ENCODE peak calls at places on chromosomes 13 and 19, in four cellular contexts. K is stimulated activated CD4-positive, alpha-beta T cell treated with anti-CD3 and anti-CD28 coated beads, Interleukin-4, amount 100 ng/mL, for 1 hour; Y is right cardiac atrium; H is aorta. T is an unnamed sample.

GRCh38 chr19:56617531-56617930 is 22.4 kb downstream of the ZNF71 start:
- DNase-seq in Y (no peak), K (no peak), H (no peak), T (no peak)

GRCh38 chr13:51849145-51850101 is 4.4 kb upstream of the TMEM272 start:
- DNase-seq in Y (peak), H (no peak), K (peak), T (peak)

GRCh38 chr13:29513002-29513980 is 82.2 kb downstream of the SLC7A1 start:
- DNase-seq in Y (no peak), H (no peak), K (no peak), T (no peak)

GRCh38 chr13:61247149-61247936 is 168.3 kb downstream of the PCDH20 start:
- DNase-seq in Y (peak), K (no peak), H (no peak), T (no peak)

GRCh38 chr19:15181394-15181793 is 19.4 kb downstream of the NOTCH3 start:
- DNase-seq in H (peak), K (no peak), Y (peak), T (no peak)

GRCh38 chr13:85575110-85575509 is 224.1 kb downstream of the SLITRK6 start:
- DNase-seq in Y (no peak), K (no peak), H (no peak), T (no peak)

GRCh38 chr19:50703915-50704548 is 15.6 kb downstream of the SHANK1 start:
- DNase-seq in Y (no peak), K (no peak), H (no peak), T (no peak)

GRCh38 chr19:35264281-35265125 is 4.3 kb upstream of the USF2 start:
- DNase-seq in K (no peak), H (peak), Y (peak), T (no peak)

GRCh38 chr19:46727757-46728156 is 10.8 kb upstream of the PRKD2 start:
- DNase-seq in K (no peak), Y (peak), H (no peak), T (no peak)

GRCh38 chr13:105184221-105184620 is 1351.2 kb downstream of the EFNB2 start:
- DNase-seq in H (no peak), Y (no peak), K (no peak), T (no peak)

GRCh38 chr13:37640499-37640898 is 41.9 kb upstream of the POSTN start:
- DNase-seq in H (no peak), Y (no peak), K (no peak), T (no peak)

GRCh38 chr13:30052127-30052526 is 201.7 kb upstream of the UBL3 start:
- DNase-seq in Y (no peak), H (no peak), K (no peak), T (no peak)

GRCh38 chr19:47651691-47652090 is 42.8 kb downstream of the BICRA start:
- DNase-seq in H (no peak), Y (no peak), K (no peak), T (no peak)

GRCh38 chr19:17136026-17136425 is 60.4 kb downstream of the MYO9B start:
- DNase-seq in Y (no peak), K (no peak), H (no peak), T (no peak)

GRCh38 chr13:37208052-37208451 is 102.6 kb upstream of the CSNK1A1L start:
- DNase-seq in K (no peak), Y (no peak), H (no peak), T (no peak)

GRCh38 chr13:107339209-107339608 is 771.3 kb upstream of the ARGLU1 start:
- DNase-seq in K (no peak), H (no peak), Y (no peak), T (no peak)

GRCh38 chr13:108963846-108964600 is 334.6 kb downstream of the MYO16 start:
- DNase-seq in Y (no peak), H (no peak), K (no peak), T (no peak)

GRCh38 chr19:29561601-29562000 is 35.8 kb downstream of the VSTM2B start:
- DNase-seq in Y (no peak), H (no peak), K (no peak), T (no peak)

GRCh38 chr19:43465468-43466120 is at the start of gene LYPD3:
- DNase-seq in K (peak), H (no peak), Y (peak), T (no peak)

GRCh38 chr19:41872775-41873647 is 4.1 kb upstream of the CD79A start:
- DNase-seq in Y (peak), H (peak), K (peak), T (peak)

GRCh38 chr19:5046339-5047039 is 77.6 kb downstream of the KDM4B start:
- DNase-seq in Y (no peak), H (no peak), K (no peak), T (no peak)

GRCh38 chr13:36905944-36906343 is 14.1 kb downstream of the SMAD9 start:
- DNase-seq in H (no peak), K (no peak), Y (no peak), T (no peak)

GRCh38 chr19:871446-872265 is 12.2 kb downstream of the CFD start:
- DNase-seq in H (no peak), K (no peak), Y (peak), T (no peak)

GRCh38 chr19:6906559-6906958 is 19.2 kb downstream of the ADGRE1 start:
- DNase-seq in K (no peak), H (no peak), Y (no peak), T (no peak)

GRCh38 chr13:112067871-112068305 is 939 bp downstream of the SOX1 start:
- DNase-seq in Y (peak), K (no peak), H (no peak), T (no peak)

GRCh38 chr13:47216176-47216822 is 319.4 kb upstream of the HTR2A start:
- DNase-seq in H (no peak), Y (no peak), K (no peak), T (no peak)

GRCh38 chr19:58181902-58182576 is 822 bp upstream of the ZNF274 start:
- DNase-seq in K (peak), H (peak), Y (peak), T (peak)

GRCh38 chr13:64347662-64348061 is 2882.5 kb downstream of the PCDH9 start:
- DNase-seq in H (no peak), K (no peak), Y (no peak), T (no peak)

GRCh38 chr13:99353836-99354235 is 46.6 kb upstream of the GPR183 start:
- DNase-seq in H (no peak), Y (no peak), K (no peak), T (no peak)

GRCh38 chr19:39918183-39918651 is 16.2 kb downstream of the FCGBP start:
- DNase-seq in Y (no peak), K (no peak), H (no peak), T (no peak)

GRCh38 chr19:10749435-10750384 is 31.8 kb downstream of the DNM2 start:
- DNase-seq in H (no peak), Y (no peak), K (no peak), T (no peak)

GRCh38 chr13:99276706-99277105 is 18.5 kb upstream of the GPR18 start:
- DNase-seq in H (no peak), K (no peak), Y (no peak), T (no peak)